ENCODE peak calls at places on chromosomes 4 and X, in seven cellular contexts. I is right lobe of liver, O is colonic mucosa, N is tibial artery, G is MM.1S, C is astrocyte of the cerebellum, A is mesothelial cell of epicardium. F is an unnamed sample.

GRCh38 chr4:163544407-163545038 is 50.0 kb downstream of the TMA16 start:
- DNase-seq in I (peak; percentile 53), O (peak; percentile 61), N (peak; percentile 39), G (peak; percentile 59), C (no peak), A (peak; percentile 36), F (peak; percentile 85)

GRCh38 chrX:1025413-1025812 is 187.0 kb downstream of the CRLF2 start:
- DNase-seq in I (no peak), O (no peak), N (no peak), G (no peak), C (no peak), A (no peak), F (no peak)

GRCh38 chr4:55378617-55379467 is 16.9 kb upstream of the TMEM165 start:
- DNase-seq in I (no peak), O (peak; percentile 50), N (no peak), G (no peak), C (no peak), A (no peak), F (no peak)

GRCh38 chrX:13808293-13808692 is 8.6 kb downstream of the GPM6B start:
- DNase-seq in I (no peak), O (no peak), N (no peak), G (no peak), C (no peak), A (no peak), F (no peak)

GRCh38 chr4:123832173-123833026 is 435.8 kb downstream of the SPRY1 start:
- DNase-seq in I (no peak), O (no peak), N (peak; percentile 62), G (no peak), C (peak; percentile 99), A (no peak), F (peak; percentile 84)

GRCh38 chrX:87805829-87806490 is 288.4 kb downstream of the KLHL4 start:
- DNase-seq in I (no peak), O (no peak), N (no peak), G (no peak), C (peak; percentile 8), A (no peak), F (no peak)

GRCh38 chr4:39024311-39024865 is 7.8 kb downstream of the TMEM156 start:
- DNase-seq in I (no peak), O (no peak), N (no peak), G (no peak), C (no peak), A (no peak), F (no peak)

GRCh38 chrX:139158256-139158655 is 372.3 kb upstream of the F9 start:
- DNase-seq in I (no peak), O (no peak), N (no peak), G (no peak), C (no peak), A (no peak), F (no peak)

GRCh38 chr4:168917150-168917779 is 92.8 kb downstream of the CBR4 start:
- DNase-seq in I (no peak), O (no peak), N (no peak), G (peak; percentile 44), C (peak; percentile 42), A (no peak), F (peak; percentile 72)

GRCh38 chr4:143667461-143667860 is 33.0 kb downstream of the FREM3 start:
- DNase-seq in I (no peak), O (peak; percentile 24), N (peak; percentile 56), G (no peak), C (peak; percentile 90), A (no peak), F (peak; percentile 28)

GRCh38 chr4:80767944-80768343 is 262.6 kb upstream of the BMP3 start:
- DNase-seq in I (no peak), O (no peak), N (no peak), G (no peak), C (no peak), A (no peak), F (no peak)

GRCh38 chr4:154590329-154591006 is at the start of gene FGA:
- DNase-seq in I (peak; percentile 77), O (peak; percentile 40), N (no peak), G (no peak), C (no peak), A (no peak), F (no peak)

GRCh38 chr4:87353592-87353991 is 30.9 kb upstream of the HSD17B13 start:
- DNase-seq in I (no peak), O (no peak), N (no peak), G (peak; percentile 61), C (peak; percentile 12), A (no peak), F (peak; percentile 39)
- TF ChIP-seq CTCF in I (peak; percentile 58), O (peak; percentile 12), N (peak; percentile 57), G (peak; percentile 81), C (peak; percentile 62), A (no peak), F (peak; percentile 57)

DNA sequence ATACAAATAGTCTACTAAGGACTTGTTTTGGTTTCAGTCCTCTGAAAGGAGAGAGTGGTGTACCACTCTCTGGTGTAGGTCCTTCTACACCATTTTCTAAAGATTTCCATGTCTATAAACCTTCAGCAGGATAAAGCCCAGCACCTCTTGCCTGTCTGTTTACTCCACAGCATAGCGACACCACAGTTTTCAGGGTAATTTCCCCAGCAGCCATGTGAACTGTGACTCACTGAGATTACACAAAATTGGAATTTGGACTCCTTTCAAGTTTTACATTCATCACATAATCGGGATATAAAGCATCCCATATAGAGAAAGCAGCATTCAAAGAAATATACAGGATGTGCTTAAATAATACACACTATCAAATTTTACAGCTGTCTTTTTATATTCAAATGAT is 229.6 kb downstream of the PRDM5 start:
- DNase-seq in I (no peak), O (peak; percentile 46), N (no peak), G (no peak), C (peak; percentile 77), A (no peak), F (peak; percentile 81)
- TF ChIP-seq CTCF in I (no peak), O (no peak), N (no peak), G (no peak), C (no peak), A (no peak), F (no peak)

DNA sequence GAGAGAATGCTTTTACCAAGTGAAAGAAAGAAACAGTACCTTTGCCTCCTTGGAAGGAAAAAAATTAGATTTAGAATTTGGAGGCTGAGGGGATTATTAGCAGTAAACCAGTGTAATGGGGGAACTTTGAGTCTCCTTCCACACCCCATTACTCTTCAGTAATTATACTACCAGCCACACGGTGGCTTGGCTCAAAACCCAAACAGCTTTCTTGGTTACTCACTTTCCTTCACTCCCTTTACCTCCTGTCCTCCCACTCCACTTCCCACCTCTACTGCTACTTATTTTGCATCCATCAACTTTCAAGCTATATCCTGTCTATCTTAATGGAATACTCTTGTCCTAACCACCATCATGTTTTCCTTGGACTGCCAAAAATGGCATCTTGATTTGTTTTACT is 310.6 kb upstream of the AADAT start:
- DNase-seq in I (no peak), O (no peak), N (no peak), G (no peak), C (no peak), A (no peak), F (no peak)
- TF ChIP-seq CTCF in I (no peak), O (no peak), N (no peak), G (no peak), C (no peak), A (no peak), F (no peak)

GRCh38 chr4:42404001-42404400 is 6.7 kb downstream of the SHISA3 start:
- DNase-seq in I (no peak), O (no peak), N (no peak), G (no peak), C (no peak), A (no peak), F (no peak)
- TF ChIP-seq CTCF in I (no peak), O (no peak), N (no peak), G (no peak), C (no peak), A (no peak), F (no peak)

DNA sequence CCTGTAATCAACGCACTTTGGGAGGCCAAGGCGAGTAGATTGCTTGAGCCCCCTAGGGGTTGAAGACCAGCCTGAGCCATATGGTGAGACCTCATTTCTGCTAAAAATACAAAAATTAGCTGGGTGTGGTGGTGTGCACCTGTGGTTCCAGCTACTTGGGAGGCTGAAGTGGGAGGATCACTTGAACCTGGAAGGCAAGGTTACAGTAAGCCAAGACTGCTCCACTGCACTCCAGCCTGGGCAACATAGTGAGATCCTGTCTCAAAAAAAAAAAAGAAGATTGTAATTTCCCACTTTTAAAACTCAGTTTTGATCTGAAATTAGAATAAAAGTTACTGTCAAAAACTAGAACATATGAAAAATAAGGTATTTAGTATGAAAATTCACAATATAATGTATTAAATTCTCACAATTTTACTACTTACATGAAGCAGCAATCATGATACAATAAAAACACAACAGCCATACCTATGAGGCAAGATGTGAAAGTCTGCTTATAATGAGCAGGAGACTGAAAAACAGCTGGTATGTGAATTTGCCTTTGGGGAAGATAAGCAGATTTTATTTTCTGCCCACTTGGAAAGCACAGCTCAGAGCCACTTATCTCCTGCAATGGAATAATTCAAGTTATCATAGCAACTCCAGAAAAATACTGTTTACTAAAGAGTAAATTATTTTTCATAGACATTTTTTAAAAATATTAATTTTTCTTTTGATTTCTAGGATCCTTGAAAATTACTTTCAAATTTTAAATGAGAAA is 50.6 kb downstream of the ZGRF1 start:
- DNase-seq in I (no peak), O (no peak), N (no peak), G (no peak), C (no peak), A (no peak), F (no peak)
- TF ChIP-seq CTCF in I (no peak), O (no peak), N (no peak), G (no peak), C (no peak), A (no peak), F (no peak)

DNA sequence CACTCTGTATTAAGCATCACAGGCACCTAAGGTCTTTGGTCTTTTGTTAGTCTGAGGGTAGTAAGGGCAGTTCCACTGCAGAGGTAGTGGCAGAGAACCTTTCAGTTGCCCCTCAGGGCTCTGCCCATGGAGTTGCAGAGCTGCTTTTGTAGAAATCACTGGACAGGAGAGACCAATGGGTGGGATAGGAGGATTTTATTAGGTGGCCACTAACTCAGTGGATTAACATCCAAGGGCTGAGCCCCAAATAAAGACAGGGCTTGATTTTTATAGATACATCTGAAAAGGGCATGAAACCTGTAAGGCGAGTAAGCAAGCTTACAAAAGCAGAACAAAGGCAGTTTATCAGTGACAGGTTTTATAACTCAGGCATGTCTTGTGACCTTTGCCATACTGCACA is 1035.4 kb downstream of the SH3BGRL start:
- DNase-seq in I (no peak), O (no peak), N (no peak), G (no peak), C (no peak), A (no peak), F (no peak)
- TF ChIP-seq CTCF in I (no peak), O (no peak), N (no peak), G (no peak), C (no peak), A (no peak), F (no peak)

GRCh38 chr4:86644892-86645291 is 50.8 kb downstream of the PTPN13 start:
- DNase-seq in I (no peak), O (no peak), N (no peak), G (no peak), C (no peak), A (no peak), F (no peak)

GRCh38 chr4:86640469-86640868 is 46.4 kb downstream of the PTPN13 start:
- DNase-seq in I (no peak), O (no peak), N (no peak), G (no peak), C (no peak), A (no peak), F (peak; percentile 23)

GRCh38 chr4:86641516-86642090 is 47.5 kb downstream of the PTPN13 start:
- DNase-seq in I (no peak), O (no peak), N (no peak), G (no peak), C (no peak), A (no peak), F (no peak)
- TF ChIP-seq CTCF in I (no peak), O (no peak), N (no peak), G (no peak), C (no peak), A (no peak), F (no peak)

F was measured in A673.